ENCODE peak calls at places on chromosomes 12 and 14, in eight cellular contexts. One of them, this sample, is unnamed.

GRCh38 chr14:66105819-66106218 is 380.4 kb upstream of the CCDC196 start:
- DNase-seq in heart left ventricle: no peak
- DNase-seq in pancreas: no peak
- DNase-seq in uterus: no peak
- DNase-seq in lower leg skin: no peak
- DNase-seq in body of pancreas: no peak
- DNase-seq in foreskin fibroblast: peak
- DNase-seq in A549: no peak
- DNase-seq in this sample: no peak

GRCh38 chr12:104890463-104891096 is 67.5 kb downstream of the SLC41A2 start:
- DNase-seq in pancreas: no peak
- DNase-seq in lower leg skin: no peak
- DNase-seq in heart left ventricle: no peak
- DNase-seq in A549: no peak
- DNase-seq in body of pancreas: no peak
- DNase-seq in foreskin fibroblast: no peak
- DNase-seq in uterus: no peak
- DNase-seq in this sample: no peak

GRCh38 chr12:53232641-53233538 is 881 bp upstream of the RARG start:
- DNase-seq in body of pancreas: peak
- DNase-seq in uterus: no peak
- DNase-seq in foreskin fibroblast: no peak
- DNase-seq in heart left ventricle: peak
- DNase-seq in pancreas: no peak
- DNase-seq in A549: peak
- DNase-seq in lower leg skin: peak
- DNase-seq in this sample: no peak

GRCh38 chr12:114605918-114606317 is 78.1 kb downstream of the TBX3 start:
- DNase-seq in pancreas: no peak
- DNase-seq in body of pancreas: no peak
- DNase-seq in A549: no peak
- DNase-seq in lower leg skin: no peak
- DNase-seq in foreskin fibroblast: no peak
- DNase-seq in heart left ventricle: no peak
- DNase-seq in uterus: no peak
- DNase-seq in this sample: no peak

GRCh38 chr12:32877670-32878459 is 18.7 kb downstream of the PKP2 start:
- DNase-seq in foreskin fibroblast: no peak
- DNase-seq in A549: no peak
- DNase-seq in pancreas: peak
- DNase-seq in lower leg skin: peak
- DNase-seq in body of pancreas: peak
- DNase-seq in heart left ventricle: peak
- DNase-seq in uterus: no peak
- DNase-seq in this sample: no peak

GRCh38 chr14:23435540-23436326 is at the start of gene MYH7:
- DNase-seq in foreskin fibroblast: no peak
- DNase-seq in heart left ventricle: peak
- DNase-seq in body of pancreas: no peak
- DNase-seq in lower leg skin: peak
- DNase-seq in pancreas: no peak
- DNase-seq in uterus: no peak
- DNase-seq in A549: no peak
- DNase-seq in this sample: no peak

GRCh38 chr14:100891051-100891450 is 12.5 kb downstream of the RTL1 start:
- DNase-seq in A549: no peak
- DNase-seq in uterus: peak
- DNase-seq in lower leg skin: peak
- DNase-seq in body of pancreas: no peak
- DNase-seq in pancreas: no peak
- DNase-seq in foreskin fibroblast: no peak
- DNase-seq in heart left ventricle: peak
- DNase-seq in this sample: no peak

GRCh38 chr12:81668475-81668874 is 90.7 kb downstream of the PPFIA2 start:
- DNase-seq in lower leg skin: no peak
- DNase-seq in foreskin fibroblast: no peak
- DNase-seq in A549: peak
- DNase-seq in body of pancreas: no peak
- DNase-seq in heart left ventricle: no peak
- DNase-seq in pancreas: no peak
- DNase-seq in uterus: no peak
- DNase-seq in this sample: no peak

GRCh38 chr12:26126340-26127284 is 1.8 kb upstream of the BHLHE41 start:
- DNase-seq in uterus: peak
- DNase-seq in foreskin fibroblast: peak
- DNase-seq in A549: peak
- DNase-seq in heart left ventricle: peak
- DNase-seq in pancreas: peak
- DNase-seq in body of pancreas: peak
- DNase-seq in lower leg skin: peak
- DNase-seq in this sample: no peak

GRCh38 chr12:131000000-131000486 is 46.3 kb downstream of the ADGRD1 start:
- DNase-seq in uterus: no peak
- DNase-seq in A549: no peak
- DNase-seq in body of pancreas: no peak
- DNase-seq in heart left ventricle: no peak
- DNase-seq in pancreas: no peak
- DNase-seq in lower leg skin: no peak
- DNase-seq in foreskin fibroblast: no peak
- DNase-seq in this sample: no peak

GRCh38 chr12:92034858-92035401 is 110.7 kb downstream of the BTG1 start:
- DNase-seq in lower leg skin: peak
- DNase-seq in body of pancreas: peak
- DNase-seq in heart left ventricle: peak
- DNase-seq in A549: peak
- DNase-seq in uterus: peak
- DNase-seq in foreskin fibroblast: peak
- DNase-seq in pancreas: peak
- DNase-seq in this sample: peak

GRCh38 chr14:65360144-65360784 is 52.3 kb upstream of the FUT8 start:
- DNase-seq in body of pancreas: no peak
- DNase-seq in A549: no peak
- DNase-seq in lower leg skin: no peak
- DNase-seq in pancreas: no peak
- DNase-seq in foreskin fibroblast: no peak
- DNase-seq in heart left ventricle: no peak
- DNase-seq in uterus: no peak
- DNase-seq in this sample: no peak

GRCh38 chr12:76946451-76946850 is 67.6 kb upstream of the CSRP2 start:
- DNase-seq in A549: no peak
- DNase-seq in body of pancreas: no peak
- DNase-seq in foreskin fibroblast: no peak
- DNase-seq in pancreas: no peak
- DNase-seq in uterus: no peak
- DNase-seq in heart left ventricle: no peak
- DNase-seq in lower leg skin: no peak
- DNase-seq in this sample: no peak

GRCh38 chr14:63174760-63175191 is 29.5 kb upstream of the RHOJ start:
- DNase-seq in lower leg skin: no peak
- DNase-seq in uterus: no peak
- DNase-seq in A549: peak
- DNase-seq in pancreas: no peak
- DNase-seq in heart left ventricle: peak
- DNase-seq in foreskin fibroblast: peak
- DNase-seq in body of pancreas: peak
- DNase-seq in this sample: peak

GRCh38 chr14:104265918-104266642 is 127.7 kb downstream of the KIF26A start:
- DNase-seq in foreskin fibroblast: no peak
- DNase-seq in A549: no peak
- DNase-seq in uterus: peak
- DNase-seq in lower leg skin: peak
- DNase-seq in pancreas: peak
- DNase-seq in body of pancreas: no peak
- DNase-seq in heart left ventricle: peak
- DNase-seq in this sample: no peak

GRCh38 chr14:95185452-95186392 is 28.4 kb upstream of the DICER1 start:
- DNase-seq in A549: no peak
- DNase-seq in foreskin fibroblast: peak
- DNase-seq in body of pancreas: peak
- DNase-seq in heart left ventricle: peak
- DNase-seq in uterus: peak
- DNase-seq in pancreas: peak
- DNase-seq in lower leg skin: peak
- DNase-seq in this sample: no peak

GRCh38 chr14:73741876-73742519 is 27.8 kb upstream of the PNMA1 start:
- DNase-seq in uterus: no peak
- DNase-seq in foreskin fibroblast: no peak
- DNase-seq in heart left ventricle: no peak
- DNase-seq in pancreas: no peak
- DNase-seq in body of pancreas: no peak
- DNase-seq in lower leg skin: peak
- DNase-seq in A549: no peak
- DNase-seq in this sample: no peak

GRCh38 chr14:77641534-77642341 is 25.3 kb upstream of the SPTLC2 start:
- DNase-seq in body of pancreas: peak
- DNase-seq in foreskin fibroblast: peak
- DNase-seq in heart left ventricle: peak
- DNase-seq in uterus: peak
- DNase-seq in lower leg skin: peak
- DNase-seq in pancreas: peak
- DNase-seq in A549: peak
- DNase-seq in this sample: no peak

GRCh38 chr14:77638738-77639137 is 22.3 kb upstream of the SPTLC2 start:
- DNase-seq in heart left ventricle: no peak
- DNase-seq in uterus: no peak
- DNase-seq in A549: peak
- DNase-seq in lower leg skin: no peak
- DNase-seq in foreskin fibroblast: peak
- DNase-seq in pancreas: no peak
- DNase-seq in body of pancreas: no peak
- DNase-seq in this sample: no peak

GRCh38 chr14:77645520-77646230 is 29.2 kb upstream of the SPTLC2 start:
- DNase-seq in body of pancreas: no peak
- DNase-seq in heart left ventricle: no peak
- DNase-seq in lower leg skin: no peak
- DNase-seq in foreskin fibroblast: no peak
- DNase-seq in A549: no peak
- DNase-seq in pancreas: no peak
- DNase-seq in uterus: no peak
- DNase-seq in this sample: no peak

GRCh38 chr14:77641207-77641533 is 24.7 kb upstream of the SPTLC2 start:
- DNase-seq in uterus: no peak
- DNase-seq in foreskin fibroblast: no peak
- DNase-seq in pancreas: no peak
- DNase-seq in lower leg skin: no peak
- DNase-seq in A549: no peak
- DNase-seq in heart left ventricle: no peak
- DNase-seq in body of pancreas: no peak
- DNase-seq in this sample: no peak

GRCh38 chr14:77642407-77642806 is 26.0 kb upstream of the SPTLC2 start:
- DNase-seq in foreskin fibroblast: no peak
- DNase-seq in uterus: no peak
- DNase-seq in A549: no peak
- DNase-seq in heart left ventricle: no peak
- DNase-seq in body of pancreas: no peak
- DNase-seq in pancreas: no peak
- DNase-seq in lower leg skin: no peak
- DNase-seq in this sample: no peak
- H3K4me3 ChIP-seq in foreskin fibroblast: peak
- H3K4me3 ChIP-seq in uterus: peak
- H3K4me3 ChIP-seq in A549: no peak
- H3K4me3 ChIP-seq in heart left ventricle: peak
- H3K4me3 ChIP-seq in body of pancreas: no peak
- H3K4me3 ChIP-seq in pancreas: peak
- H3K4me3 ChIP-seq in lower leg skin: no peak
- H3K4me3 ChIP-seq in this sample: no peak

DNA sequence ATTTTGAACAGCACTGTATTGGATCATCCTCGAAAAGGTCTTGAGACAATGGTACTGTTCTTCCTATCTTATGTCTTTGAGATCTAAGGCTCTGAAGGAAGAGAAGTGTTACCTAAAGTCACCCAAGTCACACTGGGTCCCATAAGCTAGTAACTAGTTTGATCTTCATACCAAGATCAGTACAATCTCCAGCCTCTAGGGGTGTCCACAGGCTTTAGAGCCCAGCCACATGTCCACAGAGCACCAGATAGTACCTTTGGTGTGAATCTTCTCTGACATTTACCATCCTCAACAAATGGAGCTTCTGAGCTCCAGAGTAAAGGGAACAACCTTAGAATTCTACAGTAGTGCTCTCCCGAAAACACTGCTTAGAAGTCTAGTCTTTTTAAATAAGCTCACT is 78.7 kb downstream of the KSR2 start:
- DNase-seq in foreskin fibroblast: no peak
- DNase-seq in uterus: no peak
- DNase-seq in pancreas: no peak
- DNase-seq in heart left ventricle: no peak
- DNase-seq in lower leg skin: no peak
- DNase-seq in body of pancreas: no peak
- DNase-seq in A549: peak
- DNase-seq in this sample: no peak
- TF ChIP-seq CTCF in foreskin fibroblast: peak
- TF ChIP-seq CTCF in uterus: no peak
- TF ChIP-seq CTCF in pancreas: no peak
- TF ChIP-seq CTCF in heart left ventricle: no peak
- TF ChIP-seq CTCF in lower leg skin: no peak
- TF ChIP-seq CTCF in body of pancreas: no peak
- TF ChIP-seq CTCF in A549: no peak
- TF ChIP-seq CTCF in this sample: no peak

DNA sequence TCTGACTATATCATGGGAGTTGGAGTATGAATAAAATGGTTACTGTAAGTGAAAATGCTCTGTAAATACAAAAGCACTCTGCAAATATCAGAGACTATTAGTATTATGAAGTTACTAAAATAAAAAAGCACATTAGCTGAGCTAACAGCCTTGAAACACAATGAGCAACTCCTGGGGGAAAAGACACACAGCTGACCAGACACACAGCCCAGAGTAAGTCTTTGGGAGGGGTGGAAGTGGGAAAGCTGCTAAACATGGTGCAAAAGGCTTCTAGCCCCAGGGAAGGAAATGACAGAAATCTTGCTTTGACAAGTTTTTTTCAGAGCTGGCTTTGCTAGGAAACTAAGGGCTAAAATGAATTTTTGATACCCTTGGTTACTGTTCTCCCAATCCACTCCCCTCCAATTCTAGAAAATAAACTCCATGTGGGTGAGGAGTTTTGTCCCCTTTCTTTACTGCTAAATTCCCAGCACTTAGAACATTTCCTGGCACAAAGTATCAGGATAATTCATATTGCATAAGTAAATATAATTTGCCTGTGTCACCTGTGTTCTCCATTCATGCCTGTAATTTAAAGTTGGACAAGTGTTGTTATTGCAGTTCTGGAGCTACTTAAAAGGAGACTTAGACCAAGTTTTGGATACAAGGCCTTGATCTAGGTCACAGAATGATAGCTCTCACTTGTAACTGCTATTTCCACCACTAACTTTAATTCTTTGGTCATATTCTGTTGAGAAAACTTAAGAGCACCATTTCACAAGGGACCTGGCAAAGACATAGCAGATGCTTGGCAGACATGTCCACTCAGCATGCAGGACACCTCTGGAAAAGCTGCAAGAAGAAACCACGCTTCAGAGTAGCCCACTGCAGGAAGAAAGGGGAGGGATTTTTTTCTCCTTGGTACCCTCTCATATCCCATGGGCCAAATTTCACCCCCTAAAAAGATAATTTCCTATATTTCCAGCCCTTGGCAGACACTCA is 19.0 kb upstream of the RAB3IP start:
- DNase-seq in foreskin fibroblast: no peak
- DNase-seq in body of pancreas: no peak
- DNase-seq in pancreas: no peak
- DNase-seq in uterus: no peak
- DNase-seq in lower leg skin: no peak
- DNase-seq in A549: no peak
- DNase-seq in heart left ventricle: no peak
- DNase-seq in this sample: no peak
- H3K4me3 ChIP-seq in foreskin fibroblast: no peak
- H3K4me3 ChIP-seq in body of pancreas: no peak
- H3K4me3 ChIP-seq in pancreas: no peak
- H3K4me3 ChIP-seq in uterus: no peak
- H3K4me3 ChIP-seq in lower leg skin: no peak
- H3K4me3 ChIP-seq in A549: no peak
- H3K4me3 ChIP-seq in heart left ventricle: no peak
- H3K4me3 ChIP-seq in this sample: no peak

GRCh38 chr14:88559852-88560251 is 3.0 kb upstream of the ZC3H14 start:
- DNase-seq in A549: peak
- DNase-seq in uterus: no peak
- DNase-seq in heart left ventricle: no peak
- DNase-seq in foreskin fibroblast: peak
- DNase-seq in lower leg skin: no peak
- DNase-seq in body of pancreas: no peak
- DNase-seq in pancreas: no peak
- DNase-seq in this sample: no peak
- TF ChIP-seq CTCF in A549: peak
- TF ChIP-seq CTCF in uterus: peak
- TF ChIP-seq CTCF in heart left ventricle: peak
- TF ChIP-seq CTCF in foreskin fibroblast: peak
- TF ChIP-seq CTCF in lower leg skin: no peak
- TF ChIP-seq CTCF in body of pancreas: no peak
- TF ChIP-seq CTCF in pancreas: no peak
- TF ChIP-seq CTCF in this sample: peak